ENCODE peak calls at places on chromosomes 2 and 18, in ten cellular contexts. C is prostate gland, O is sigmoid colon, N is stomach, M is IMR-90, D is HepG2, U is HCT116, A is testis, K is transverse colon, E is adrenal gland. Z is an unnamed sample.

GRCh38 chr2:144975881-144976280 is 456.0 kb upstream of the ZEB2 start:
- DNase-seq in E (no peak), N (no peak), M (no peak), U (no peak), K (no peak), O (no peak), C (no peak), D (no peak), A (no peak), Z (no peak)

GRCh38 chr18:33699372-33699771 is 121.4 kb downstream of the ASXL3 start:
- DNase-seq in K (no peak), C (no peak), N (no peak), D (no peak), E (no peak), O (no peak), M (no peak), A (no peak), U (no peak), Z (no peak)

GRCh38 chr2:42161444-42161843 is 7.7 kb upstream of the EML4 start:
- DNase-seq in N (no peak), U (no peak), E (no peak), C (no peak), A (no peak), O (no peak), K (no peak), D (no peak), M (no peak), Z (no peak)

GRCh38 chr18:2883137-2883671 is 36.4 kb downstream of the EMILIN2 start:
- DNase-seq in U (no peak), D (no peak), C (no peak), A (no peak), K (peak), N (no peak), E (no peak), O (no peak), M (no peak), Z (peak)

GRCh38 chr2:128329607-128330006 is 10.9 kb upstream of the HS6ST1 start:
- DNase-seq in U (no peak), M (peak), E (no peak), N (no peak), O (no peak), A (no peak), K (no peak), C (no peak), D (no peak), Z (no peak)

GRCh38 chr2:8549942-8550341 is 131.9 kb upstream of the ID2 start:
- DNase-seq in A (no peak), O (no peak), C (no peak), E (no peak), U (no peak), D (no peak), N (no peak), M (no peak), K (no peak), Z (no peak)

GRCh38 chr18:68757121-68757520 is 40.8 kb upstream of the CCDC102B start:
- DNase-seq in N (no peak), U (no peak), D (no peak), O (no peak), M (peak), C (no peak), K (no peak), E (no peak), A (no peak), Z (no peak)

GRCh38 chr2:144466637-144467036 is 53.3 kb downstream of the ZEB2 start:
- DNase-seq in U (no peak), M (no peak), D (no peak), O (no peak), A (no peak), N (no peak), K (no peak), C (no peak), E (no peak), Z (no peak)

GRCh38 chr2:120791243-120791960 is 55.7 kb downstream of the GLI2 start:
- DNase-seq in U (no peak), A (no peak), K (no peak), E (no peak), M (no peak), C (no peak), N (no peak), D (no peak), O (no peak), Z (no peak)

GRCh38 chr2:171225302-171225980 is 64.7 kb upstream of the TLK1 start:
- DNase-seq in E (no peak), C (no peak), U (peak), N (no peak), A (no peak), D (peak), M (peak), K (no peak), O (no peak), Z (no peak)

GRCh38 chr2:1049691-1050090 is 99.0 kb downstream of the SNTG2 start:
- DNase-seq in K (no peak), A (no peak), N (no peak), C (no peak), M (peak), D (no peak), E (no peak), O (no peak), U (no peak), Z (no peak)

GRCh38 chr18:22346968-22347611 is 70.6 kb downstream of the CTAGE1 start:
- DNase-seq in C (no peak), A (peak), U (no peak), N (peak), K (peak), M (peak), E (peak), O (peak), D (peak), Z (no peak)

GRCh38 chr2:127166221-127166860 is 53.8 kb downstream of the CYP27C1 start:
- DNase-seq in E (no peak), A (no peak), U (no peak), O (peak), D (no peak), N (no peak), C (no peak), M (no peak), K (no peak), Z (no peak)

GRCh38 chr2:32058130-32058529 is 5.2 kb upstream of the SPAST start:
- DNase-seq in N (no peak), M (peak), A (no peak), O (no peak), C (no peak), E (no peak), U (no peak), K (no peak), D (peak), Z (no peak)

GRCh38 chr2:86035371-86035882 is 70.3 kb downstream of the POLR1A start:
- DNase-seq in M (no peak), O (peak), C (no peak), E (no peak), U (no peak), N (no peak), D (no peak), A (no peak), K (no peak), Z (peak)

GRCh38 chr2:86033751-86034680 is 71.7 kb downstream of the POLR1A start:
- DNase-seq in A (no peak), K (no peak), D (no peak), U (no peak), E (no peak), C (no peak), O (no peak), M (no peak), N (no peak), Z (no peak)

GRCh38 chr2:86031606-86032005 is 74.1 kb downstream of the POLR1A start:
- DNase-seq in A (no peak), E (no peak), C (no peak), N (no peak), U (no peak), M (no peak), O (no peak), D (no peak), K (no peak), Z (no peak)

GRCh38 chr2:86031151-86031550 is 74.5 kb downstream of the POLR1A start:
- DNase-seq in A (no peak), M (no peak), N (no peak), C (no peak), K (no peak), O (no peak), D (no peak), E (no peak), U (no peak), Z (no peak)

GRCh38 chr2:86032861-86033595 is 72.7 kb downstream of the POLR1A start:
- DNase-seq in A (no peak), E (no peak), C (no peak), O (no peak), K (no peak), U (no peak), N (no peak), D (no peak), M (no peak), Z (no peak)
- H3K4me3 ChIP-seq in A (no peak), E (no peak), C (no peak), O (no peak), K (no peak), U (no peak), N (no peak), D (no peak), M (no peak), Z (no peak)

DNA sequence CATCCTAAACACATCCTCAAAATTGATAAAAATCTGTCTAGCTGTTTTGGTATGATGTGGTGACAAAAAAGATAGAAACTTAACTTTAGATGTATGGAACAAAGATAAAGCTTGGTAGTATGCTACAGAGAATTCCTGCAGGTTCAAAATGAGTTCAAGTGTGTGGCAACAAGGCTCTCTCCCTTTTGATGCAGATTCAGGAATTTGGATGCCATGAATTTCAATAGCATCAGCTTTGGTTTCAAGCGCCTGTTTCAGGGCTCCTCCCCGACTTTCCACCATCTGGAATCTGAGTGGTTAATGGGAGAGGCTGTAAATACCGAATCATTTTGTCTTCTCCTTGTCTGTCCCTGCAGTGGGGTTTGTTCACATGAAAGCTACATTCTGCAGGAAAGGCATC is 180.6 kb downstream of the MTX2 start:
- DNase-seq in M (peak), C (no peak), N (no peak), A (no peak), D (no peak), E (no peak), K (no peak), U (no peak), O (no peak), Z (no peak)
- H3K27ac ChIP-seq in M (no peak), C (no peak), N (no peak), A (no peak), D (no peak), E (no peak), K (no peak), U (no peak), O (no peak), Z (no peak)

GRCh38 chr18:35582899-35583558 is 1.5 kb downstream of the GALNT1 start:
- DNase-seq in K (no peak), D (peak), E (no peak), M (peak), U (no peak), A (no peak), N (no peak), O (no peak), C (peak), Z (no peak)

GRCh38 chr18:35582310-35582682 is 756 bp downstream of the GALNT1 start:
- DNase-seq in U (no peak), C (no peak), D (no peak), N (no peak), M (no peak), A (no peak), K (no peak), E (no peak), O (no peak), Z (no peak)

GRCh38 chr18:35578481-35578880 is 3.1 kb upstream of the GALNT1 start:
- DNase-seq in C (no peak), D (no peak), U (no peak), N (no peak), M (peak), A (no peak), E (no peak), K (no peak), O (no peak), Z (no peak)

GRCh38 chr18:35581555-35582309 is at the start of gene GALNT1:
- DNase-seq in K (no peak), A (peak), O (no peak), C (no peak), M (peak), N (no peak), D (no peak), U (no peak), E (peak), Z (peak)

DNA sequence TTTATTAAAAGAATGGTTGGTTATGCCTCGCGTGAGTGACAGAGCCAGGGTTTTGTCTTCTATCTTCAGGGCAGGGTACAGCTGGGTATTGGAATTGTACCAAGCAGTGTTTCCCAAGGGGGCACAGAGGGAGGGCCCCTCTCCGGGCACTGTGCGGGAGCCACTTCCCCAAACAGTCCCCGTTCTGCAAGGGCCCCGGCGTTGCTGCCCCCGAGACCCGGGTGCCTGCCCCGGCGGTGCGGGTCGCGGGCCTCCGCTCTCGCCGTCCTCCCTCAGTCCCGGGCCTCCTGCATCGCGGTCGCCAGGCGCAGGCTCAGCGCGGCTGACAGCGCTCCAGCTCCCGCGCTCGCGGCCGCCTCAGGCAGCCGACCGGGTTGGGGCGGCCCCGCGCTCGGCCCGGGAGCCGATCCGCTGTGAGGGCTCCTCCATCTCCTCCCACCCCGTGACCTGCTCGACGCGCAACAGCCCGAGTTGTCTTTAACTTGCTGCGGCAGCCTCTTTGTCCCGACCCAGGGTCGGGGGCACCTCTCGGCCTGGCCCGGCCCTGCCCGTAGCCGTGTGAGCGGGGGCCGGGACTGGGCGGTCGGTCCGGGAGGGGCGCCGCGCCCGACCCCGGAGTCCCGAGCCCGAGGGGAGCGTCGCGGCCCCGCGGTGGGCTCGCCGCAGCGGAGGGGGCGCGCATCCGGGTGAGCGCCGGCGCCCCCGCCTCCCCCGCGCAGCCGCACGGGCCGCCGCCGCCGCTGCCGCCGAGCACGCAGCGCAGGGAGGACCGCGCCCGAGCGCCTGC is 599 bp upstream of the GALNT1 start:
- DNase-seq in E (peak), D (peak), A (peak), K (peak), M (peak), O (peak), U (no peak), C (peak), N (peak), Z (peak)
- TF ChIP-seq POLR2A in E (peak), D (no peak), A (no peak), K (no peak), M (no peak), O (no peak), U (no peak), C (peak), N (no peak), Z (peak)

GRCh38 chr2:240917009-240917683 is 11.0 kb downstream of the CROCC2 start:
- DNase-seq in A (no peak), N (no peak), D (no peak), O (peak), C (no peak), E (no peak), K (peak), U (no peak), M (no peak), Z (no peak)

GRCh38 chr2:240915526-240916335 is 9.6 kb downstream of the CROCC2 start:
- DNase-seq in D (no peak), N (no peak), O (peak), E (no peak), M (no peak), C (no peak), K (no peak), U (no peak), A (no peak), Z (no peak)

GRCh38 chr2:240914645-240915525 is 8.7 kb downstream of the CROCC2 start:
- DNase-seq in K (no peak), D (no peak), E (no peak), A (no peak), C (no peak), M (no peak), O (no peak), U (no peak), N (no peak), Z (no peak)

GRCh38 chr2:240917684-240918257 is 11.6 kb downstream of the CROCC2 start:
- DNase-seq in A (no peak), M (no peak), E (no peak), U (no peak), C (no peak), N (no peak), D (no peak), O (peak), K (peak), Z (peak)

GRCh38 chr2:240916571-240917008 is 10.5 kb downstream of the CROCC2 start:
- DNase-seq in O (peak), M (peak), A (peak), U (no peak), K (no peak), D (no peak), E (peak), C (no peak), N (no peak), Z (no peak)
- H3K4me3 ChIP-seq in O (no peak), M (no peak), A (no peak), U (no peak), K (peak), D (peak), E (no peak), C (no peak), N (no peak), Z (no peak)

DNA sequence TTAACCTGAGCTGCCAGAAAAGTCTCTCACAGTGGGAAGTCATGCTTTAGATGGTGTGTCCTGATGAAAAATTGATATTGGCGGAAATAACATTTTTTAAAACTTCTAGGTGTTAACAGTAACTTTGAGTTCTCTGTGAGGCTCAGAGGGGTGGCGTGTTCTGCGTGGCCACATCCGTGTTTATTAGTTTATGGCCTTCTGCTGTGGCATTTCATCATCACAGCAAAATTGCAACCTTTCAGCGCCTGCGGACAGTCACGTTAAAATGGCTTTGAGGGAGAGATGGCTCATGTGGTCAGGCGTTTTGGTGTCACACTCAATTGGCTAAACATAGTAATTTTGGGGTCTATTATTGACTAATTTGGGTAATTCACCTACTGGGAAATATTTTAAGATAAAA is 42.4 kb downstream of the KLHL29 start:
- DNase-seq in K (no peak), A (no peak), N (no peak), D (no peak), M (no peak), U (no peak), O (no peak), E (no peak), C (no peak), Z (peak)
- H3K27ac ChIP-seq in K (peak), A (no peak), N (peak), D (no peak), M (peak), U (no peak), O (peak), E (peak), C (no peak), Z (no peak)

GRCh38 chr2:25251032-25251460 is 82.7 kb upstream of the POMC start:
- DNase-seq in O (no peak), C (no peak), A (no peak), N (no peak), E (no peak), D (no peak), U (no peak), M (no peak), K (no peak), Z (no peak)
- TF ChIP-seq POLR2A in O (no peak), C (no peak), A (no peak), N (no peak), E (no peak), D (no peak), U (no peak), M (no peak), K (no peak), Z (no peak)

GRCh38 chr2:28102455-28102874 is 211.9 kb downstream of the BABAM2 start:
- DNase-seq in O (no peak), U (no peak), N (no peak), A (no peak), C (no peak), E (no peak), K (no peak), M (peak), D (no peak), Z (no peak)
- H3K4me3 ChIP-seq in O (no peak), U (no peak), N (no peak), A (no peak), C (no peak), E (no peak), K (no peak), M (no peak), D (no peak), Z (no peak)

DNA sequence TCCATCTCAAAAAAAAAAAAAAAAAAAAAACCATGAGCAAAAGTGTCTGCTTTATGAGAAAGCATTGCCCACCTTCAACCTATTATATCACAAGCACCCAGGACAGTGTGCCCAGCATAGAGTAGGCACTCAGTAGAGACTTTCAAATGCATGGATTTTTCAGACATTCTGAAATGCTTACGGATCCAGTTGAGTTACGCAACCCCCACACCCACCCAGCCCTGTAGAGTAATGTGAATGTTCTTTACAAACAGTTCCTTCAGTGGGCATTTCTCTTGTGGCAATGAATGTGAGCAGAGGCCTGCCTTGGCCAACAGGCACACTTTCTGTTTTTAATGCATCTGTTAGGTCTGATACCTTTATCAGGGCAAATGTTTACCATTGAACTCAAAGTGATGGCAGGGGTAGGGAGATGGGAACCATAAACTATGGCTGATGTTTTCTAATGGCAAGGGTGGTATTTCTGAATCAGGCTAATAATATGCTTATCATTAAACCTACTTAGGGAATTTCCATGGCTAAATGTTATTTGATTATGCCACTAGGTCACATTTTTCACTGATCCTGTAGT is 65.0 kb upstream of the RPL31 start:
- DNase-seq in O (no peak), K (no peak), M (no peak), N (no peak), C (no peak), E (no peak), D (no peak), A (no peak), U (no peak), Z (no peak)
- H3K27ac ChIP-seq in O (no peak), K (no peak), M (no peak), N (peak), C (no peak), E (no peak), D (no peak), A (no peak), U (no peak), Z (no peak)

Z was measured in Peyer's patch.